ENCODE peak calls at places on chromosomes 11 and 22, in seven cellular contexts. V is AG04450, U is transverse colon, M is HepG2, I is bronchial epithelial cell, K is lower lobe of right lung, E is cardiac fibroblast. A is an unnamed sample.

GRCh38 chr11:48020092-48020755 is 39.9 kb downstream of the PTPRJ start:
- DNase-seq in E (no peak), V (no peak), K (no peak), U (peak; percentile 41), M (no peak), I (peak; percentile 21), A (no peak)

GRCh38 chr11:108474664-108475485 is 7.5 kb upstream of the C11orf65 start:
- DNase-seq in M (no peak), K (no peak), E (no peak), U (no peak), I (no peak), V (no peak), A (no peak)

GRCh38 chr11:129209891-129210830 is 18.0 kb upstream of the ARHGAP32 start:
- DNase-seq in M (no peak), E (no peak), U (no peak), I (no peak), V (no peak), K (no peak), A (no peak)

GRCh38 chr11:35030716-35031213 is 108.2 kb upstream of the CD44 start:
- DNase-seq in U (peak; percentile 25), M (no peak), E (peak; percentile 85), K (no peak), V (peak; percentile 64), I (peak; percentile 98), A (peak; percentile 96)

GRCh38 chr22:24466831-24467249 is 28.3 kb upstream of the UPB1 start:
- DNase-seq in K (no peak), E (peak; percentile 90), M (no peak), I (no peak), U (no peak), V (no peak), A (peak; percentile 45)

GRCh38 chr11:70111269-70112016 is 33.3 kb downstream of the ANO1 start:
- DNase-seq in K (no peak), U (peak; percentile 48), I (peak; percentile 5), M (peak; percentile 5), E (peak; percentile 50), V (peak; percentile 27), A (no peak)

GRCh38 chr22:29842740-29843139 is 4.7 kb upstream of the ASCC2 start:
- DNase-seq in V (peak; percentile 30), K (no peak), M (peak; percentile 41), I (peak; percentile 100), U (no peak), E (peak; percentile 91), A (peak; percentile 90)

GRCh38 chr11:57288771-57289579 is 35.8 kb downstream of the TNKS1BP1 start:
- DNase-seq in I (peak; percentile 98), U (no peak), K (no peak), M (peak; percentile 41), E (peak; percentile 64), V (peak; percentile 72), A (peak; percentile 91)

GRCh38 chr11:61532136-61533038 is 23.8 kb downstream of the LRRC10B start:
- DNase-seq in E (peak; percentile 18), I (peak; percentile 48), K (no peak), U (peak; percentile 61), M (peak; percentile 34), V (no peak), A (no peak)

GRCh38 chr22:48143856-48144255 is 1381.4 kb downstream of the TBC1D22A start:
- DNase-seq in K (no peak), V (no peak), U (no peak), I (no peak), E (no peak), M (no peak), A (no peak)

GRCh38 chr22:27537481-27537891 is 264.1 kb downstream of the MN1 start:
- DNase-seq in M (no peak), U (peak; percentile 15), E (peak; percentile 84), V (no peak), I (no peak), K (no peak), A (no peak)

GRCh38 chr11:112884012-112884767 is 77.0 kb upstream of the NCAM1 start:
- DNase-seq in E (no peak), V (no peak), M (no peak), K (no peak), I (no peak), U (no peak), A (no peak)

GRCh38 chr11:112885744-112886706 is 75.2 kb upstream of the NCAM1 start:
- DNase-seq in E (no peak), K (no peak), U (no peak), V (no peak), I (peak; percentile 41), M (no peak), A (no peak)

GRCh38 chr11:112881461-112881860 is 79.8 kb upstream of the NCAM1 start:
- DNase-seq in I (peak; percentile 25), M (no peak), U (peak; percentile 31), V (no peak), E (peak; percentile 24), K (peak; percentile 55), A (no peak)

GRCh38 chr11:112880454-112880853 is 80.8 kb upstream of the NCAM1 start:
- DNase-seq in E (no peak), I (no peak), V (no peak), U (no peak), M (no peak), K (no peak), A (no peak)

GRCh38 chr11:112882494-112883381 is 78.5 kb upstream of the NCAM1 start:
- DNase-seq in I (no peak), K (no peak), M (no peak), U (no peak), V (no peak), E (peak; percentile 51), A (no peak)
- H3K4me3 ChIP-seq in I (no peak overlapping the region), K (no peak overlapping the region), M (no peak overlapping the region), U (no peak overlapping the region), V (no peak overlapping the region), E (no peak overlapping the region), A (no peak overlapping the region)

DNA sequence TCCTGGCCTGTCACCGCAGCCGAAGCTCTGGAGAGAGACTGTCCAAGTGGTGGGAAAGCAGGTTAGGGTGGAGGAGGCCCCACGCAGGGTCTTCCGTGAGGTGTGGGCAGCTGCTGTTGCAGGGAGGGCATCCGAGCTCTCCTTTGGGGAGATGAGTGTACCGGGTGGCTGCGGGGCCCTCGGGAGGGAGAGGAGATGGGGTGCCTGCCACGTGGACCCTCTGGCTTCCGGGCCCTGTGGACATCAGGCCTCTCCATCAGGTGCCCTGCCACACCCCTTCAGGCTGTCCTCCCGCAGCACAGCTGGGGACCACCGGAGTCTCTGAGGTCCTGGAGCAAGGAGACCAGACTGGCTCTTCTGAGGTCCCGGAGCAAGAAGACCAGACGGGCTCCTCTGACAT is 1.7 kb downstream of the PTDSS2 start:
- DNase-seq in E (no peak), M (no peak), U (no peak), I (no peak), K (no peak), V (no peak), A (no peak)
- H3K4me3 ChIP-seq in E (peak overlapping the region; percentile 84), M (peak overlapping the region; percentile 89), U (no peak overlapping the region), I (no peak overlapping the region), K (peak overlapping the region; percentile 99), V (peak overlapping the region; percentile 85), A (peak overlapping the region; percentile 91)

DNA sequence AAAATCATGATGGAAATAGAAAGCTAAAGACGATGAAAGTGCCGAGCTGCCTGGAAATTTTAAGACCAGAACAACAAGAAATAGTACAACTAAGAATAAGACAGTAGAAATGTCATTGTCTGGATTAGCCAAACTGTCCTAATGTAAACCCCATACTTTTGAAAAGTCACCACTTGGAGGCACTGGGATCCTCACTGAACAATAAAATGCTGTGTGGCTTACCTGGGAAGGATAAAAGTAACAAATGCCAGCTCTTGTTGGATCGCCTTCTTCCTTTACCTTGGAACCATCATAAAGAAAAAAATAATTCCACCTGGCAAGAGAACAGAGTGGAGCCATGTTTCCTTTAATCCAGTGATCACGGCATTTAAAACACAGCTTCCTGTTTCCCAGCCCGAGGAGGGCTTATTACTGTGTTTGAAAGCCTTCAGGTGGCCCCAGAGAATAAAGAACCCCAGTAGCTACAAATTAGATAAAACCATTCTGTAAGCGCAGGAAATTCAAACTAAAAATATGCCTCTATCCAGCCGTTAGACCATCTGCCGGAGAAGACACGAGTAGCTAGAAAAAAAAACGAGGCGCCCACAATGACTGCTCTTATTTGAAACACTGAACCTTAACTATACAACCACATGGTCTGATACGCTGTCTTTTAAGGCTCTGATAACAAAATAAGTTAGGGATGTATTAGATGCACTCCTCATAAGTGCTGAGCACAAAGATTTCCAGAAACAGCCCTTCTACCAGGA is 4.4 kb downstream of the HPS4 start:
- DNase-seq in M (peak; percentile 31), V (no peak), K (no peak), I (no peak), E (no peak), U (no peak), A (no peak)
- H3K4me3 ChIP-seq in M (peak overlapping the region; percentile 61), V (no peak overlapping the region), K (peak overlapping the region; percentile 43), I (peak overlapping the region; percentile 24), E (no peak overlapping the region), U (no peak overlapping the region), A (no peak overlapping the region)

DNA sequence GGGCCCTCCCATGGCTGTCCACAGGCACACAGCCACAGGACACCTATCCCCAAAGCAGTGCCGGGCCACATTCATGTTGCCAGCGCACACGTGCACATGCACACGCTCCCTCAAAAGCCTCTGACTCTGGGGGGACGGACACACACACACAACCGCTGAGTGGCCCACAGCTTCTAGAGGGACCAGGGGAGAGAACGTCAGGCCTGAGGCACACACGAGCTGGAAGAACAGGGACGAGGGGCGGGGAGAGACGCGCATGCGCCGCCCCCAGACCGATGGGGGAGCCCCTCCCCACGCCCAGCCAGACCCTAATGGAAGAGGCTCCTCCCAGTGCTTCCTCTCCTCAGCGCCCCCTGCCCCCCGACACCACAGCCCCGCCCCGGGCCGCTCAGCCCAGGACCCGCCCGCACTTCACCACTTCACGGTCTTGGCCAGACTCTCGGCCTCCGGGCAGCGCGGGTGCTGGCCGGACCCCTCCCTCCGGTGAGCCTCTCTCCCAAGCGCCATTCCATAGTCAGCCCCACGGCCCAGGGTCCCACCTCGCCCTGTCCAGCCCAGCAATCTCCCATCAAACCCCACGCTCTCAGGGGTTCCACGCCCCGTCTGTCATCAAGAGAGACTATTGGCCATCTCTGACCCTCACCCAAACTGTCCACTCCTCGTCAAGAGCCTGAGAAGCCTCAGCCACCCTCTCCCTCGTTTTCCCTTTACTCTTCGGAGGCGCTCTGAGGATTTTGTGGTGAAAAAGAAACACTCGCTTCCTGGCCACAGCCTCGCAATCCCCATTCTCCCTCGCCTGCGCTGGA is 11.7 kb downstream of the NRXN2 start:
- DNase-seq in V (no peak), I (no peak), E (no peak), U (no peak), K (no peak), M (no peak), A (no peak)
- H3K4me3 ChIP-seq in V (no peak overlapping the region), I (no peak overlapping the region), E (no peak overlapping the region), U (no peak overlapping the region), K (no peak overlapping the region), M (no peak overlapping the region), A (no peak overlapping the region)